ENCODE peak calls at places on chromosomes 7 and 10, in nine cellular contexts. D, Z, C, O, V, J, N, H and T are unnamed samples.

GRCh38 chr10:22315455-22316285 is 518 bp upstream of the COMMD3 start:
- DNase-seq in D (no peak), Z (no peak), C (no peak), O (no peak), V (no peak), J (no peak), N (no peak), H (no peak), T (no peak)

GRCh38 chr7:22113041-22113440 is 167.3 kb upstream of the CDCA7L start:
- DNase-seq in D (no peak), Z (no peak), C (no peak), O (no peak), V (no peak), J (no peak), N (no peak), H (no peak), T (no peak)

GRCh38 chr7:73705551-73705920 is 13.9 kb downstream of the STX1A start:
- DNase-seq in D (no peak), Z (no peak), C (no peak), O (no peak), V (no peak), J (no peak), N (peak; percentile 13), H (no peak), T (no peak)

GRCh38 chr7:17963281-17963680 is 23.0 kb upstream of the SNX13 start:
- DNase-seq in D (no peak), Z (no peak), C (no peak), O (no peak), V (no peak), J (no peak), N (peak; percentile 44), H (peak; percentile 62), T (no peak)

GRCh38 chr7:101300465-101301376 is 20.9 kb downstream of the IFT22 start:
- DNase-seq in D (no peak), Z (no peak), C (no peak), O (no peak), V (no peak), J (no peak), N (no peak), H (no peak), T (no peak)

GRCh38 chr10:128419466-128420019 is 293.3 kb upstream of the MKI67 start:
- DNase-seq in D (no peak), Z (no peak), C (no peak), O (no peak), V (no peak), J (no peak), N (peak; percentile 20), H (no peak), T (no peak)

GRCh38 chr10:75772153-75772887 is 340.9 kb downstream of the LRMDA start:
- DNase-seq in D (no peak), Z (no peak), C (no peak), O (no peak), V (no peak), J (no peak), N (no peak), H (peak; percentile 20), T (peak; percentile 90)

GRCh38 chr10:131175891-131176290 is 135.6 kb downstream of the TCERG1L start:
- DNase-seq in D (no peak), Z (no peak), C (no peak), O (no peak), V (no peak), J (no peak), N (no peak), H (no peak), T (no peak)

GRCh38 chr10:44619975-44620374 is 235.1 kb upstream of the CXCL12 start:
- DNase-seq in D (no peak), Z (no peak), C (no peak), O (no peak), V (no peak), J (no peak), N (peak; percentile 52), H (no peak), T (no peak)

GRCh38 chr10:65194555-65194954 is 1673.4 kb downstream of the REEP3 start:
- DNase-seq in D (no peak), Z (no peak), C (no peak), O (no peak), V (no peak), J (no peak), N (peak; percentile 58), H (no peak), T (no peak)

GRCh38 chr7:23072043-23072442 is 33.5 kb upstream of the KLHL7 start:
- DNase-seq in D (no peak), Z (no peak), C (no peak), O (no peak), V (no peak), J (no peak), N (no peak), H (peak; percentile 45), T (peak; percentile 33)

GRCh38 chr7:85510287-85510686 is 323.4 kb upstream of the SEMA3D start:
- DNase-seq in D (no peak), Z (no peak), C (no peak), O (no peak), V (no peak), J (no peak), N (no peak), H (no peak), T (no peak)

GRCh38 chr10:3668276-3668960 is 116.6 kb downstream of the KLF6 start:
- DNase-seq in D (peak; percentile 60), Z (peak; percentile 63), C (no peak), O (no peak), V (peak; percentile 25), J (peak; percentile 53), N (peak; percentile 85), H (peak; percentile 87), T (peak; percentile 91)

GRCh38 chr7:128801008-128801407 is 9.2 kb downstream of the CCDC136 start:
- DNase-seq in D (no peak), Z (no peak), C (no peak), O (no peak), V (no peak), J (no peak), N (no peak), H (no peak), T (no peak)

GRCh38 chr10:43979551-43979950 is 330.9 kb upstream of the ZNF32 start:
- DNase-seq in D (no peak), Z (no peak), C (no peak), O (no peak), V (no peak), J (no peak), N (no peak), H (no peak), T (no peak)

GRCh38 chr7:19268737-19269136 is 123.5 kb upstream of the FERD3L start:
- DNase-seq in D (no peak), Z (no peak), C (no peak), O (no peak), V (no peak), J (no peak), N (peak; percentile 65), H (no peak), T (peak; percentile 2)

GRCh38 chr7:130560972-130561371 is 69.1 kb downstream of the MEST start:
- DNase-seq in D (no peak), Z (no peak), C (no peak), O (peak; percentile 70), V (no peak), J (no peak), N (peak; percentile 59), H (peak; percentile 52), T (peak; percentile 73)